ENCODE peak calls at places on chromosome 1, in four cellular contexts. X is pancreas, Y is DND-41, O is uterus. G is an unnamed sample. For H3K36me3, the result is how much of the 10 kb centered on the place peaks cover.

GRCh38 chr1:217393901-217394300 is 237.0 kb downstream of the GPATCH2 start:
- DNase-seq in X (no peak), Y (no peak), O (no peak), G (no peak)

GRCh38 chr1:84505167-84506001 is 802 bp upstream of the SPATA1 start:
- DNase-seq in X (peak), Y (no peak), O (no peak), G (no peak)

GRCh38 chr1:156663178-156663577 is 14.0 kb downstream of the NES start:
- DNase-seq in X (no peak), Y (peak), O (peak), G (no peak)

GRCh38 chr1:185419718-185420117 is 102.7 kb upstream of the IVNS1ABP start:
- DNase-seq in X (no peak), Y (no peak), O (no peak), G (no peak)

GRCh38 chr1:241357366-241358305 is 631 bp upstream of the RGS7 start:
- DNase-seq in X (no peak), Y (no peak), O (no peak), G (no peak)

GRCh38 chr1:205186191-205186590 is 25.3 kb downstream of the DSTYK start:
- DNase-seq in X (no peak), Y (no peak), O (no peak), G (no peak)

GRCh38 chr1:168216171-168216570 is 9.6 kb upstream of the SFT2D2 start:
- DNase-seq in X (no peak), Y (no peak), O (no peak), G (no peak)

GRCh38 chr1:150320667-150320978 is 710 bp upstream of the PRPF3 start:
- DNase-seq in X (no peak), Y (no peak), O (no peak), G (no peak)

GRCh38 chr1:77889240-77889637 is 815 bp downstream of the NEXN start:
- DNase-seq in X (no peak), Y (no peak), O (no peak), G (no peak)

GRCh38 chr1:221576268-221576667 is 165.6 kb downstream of the DUSP10 start:
- DNase-seq in X (no peak), Y (no peak), O (no peak), G (no peak)

GRCh38 chr1:180816132-180816531 is 96.6 kb upstream of the KIAA1614 start:
- DNase-seq in X (no peak), Y (no peak), O (no peak), G (no peak)

GRCh38 chr1:182059936-182060335 is 1.6 kb downstream of the ZNF648 start:
- DNase-seq in X (no peak), Y (no peak), O (no peak), G (no peak)

GRCh38 chr1:56578963-56579875 is at the start of gene PLPP3:
- DNase-seq in X (peak), Y (peak), O (peak), G (no peak)

GRCh38 chr1:168794057-168794456 is 65.1 kb upstream of the DPT start:
- DNase-seq in X (no peak), Y (no peak), O (no peak), G (no peak)

GRCh38 chr1:53327183-53327941 is 508 bp downstream of the LRP8 start:
- DNase-seq in X (peak), Y (peak), O (no peak), G (peak)
- H3K27ac ChIP-seq in X (no peak), Y (peak), O (peak), G (peak)

GRCh38 chr1:90413519-90413918 is 303.6 kb downstream of the BARHL2 start:
- DNase-seq in X (no peak), Y (no peak), O (no peak), G (no peak)
- H3K36me3 ChIP-seq in X (under half), Y (under half), O (under half), G (under half)

GRCh38 chr1:155086182-155086741 is 7.6 kb downstream of the EFNA3 start:
- DNase-seq in X (peak), Y (peak), O (peak), G (peak)

GRCh38 chr1:155086856-155087535 is 8.4 kb downstream of the EFNA3 start:
- DNase-seq in X (no peak), Y (no peak), O (no peak), G (no peak)

GRCh38 chr1:155084722-155085503 is 6.3 kb downstream of the EFNA3 start:
- DNase-seq in X (peak), Y (peak), O (peak), G (peak)

GRCh38 chr1:155083865-155084721 is 5.5 kb downstream of the EFNA3 start:
- DNase-seq in X (peak), Y (peak), O (peak), G (no peak)

GRCh38 chr1:155085504-155086181 is 7.0 kb downstream of the EFNA3 start:
- DNase-seq in X (peak), Y (peak), O (peak), G (peak)
- H3K27ac ChIP-seq in X (peak), Y (peak), O (peak), G (peak)

GRCh38 chr1:236325567-236325966 is 43.8 kb upstream of the ERO1B start:
- DNase-seq in X (no peak), Y (no peak), O (no peak), G (no peak)

GRCh38 chr1:236322566-236323409 is 41.0 kb upstream of the ERO1B start:
- DNase-seq in X (no peak), Y (no peak), O (no peak), G (no peak)

GRCh38 chr1:236326432-236326831 is 44.7 kb upstream of the ERO1B start:
- DNase-seq in X (no peak), Y (no peak), O (no peak), G (no peak)

GRCh38 chr1:236321101-236321500 is 39.3 kb upstream of the ERO1B start:
- DNase-seq in X (no peak), Y (no peak), O (no peak), G (no peak)

DNA sequence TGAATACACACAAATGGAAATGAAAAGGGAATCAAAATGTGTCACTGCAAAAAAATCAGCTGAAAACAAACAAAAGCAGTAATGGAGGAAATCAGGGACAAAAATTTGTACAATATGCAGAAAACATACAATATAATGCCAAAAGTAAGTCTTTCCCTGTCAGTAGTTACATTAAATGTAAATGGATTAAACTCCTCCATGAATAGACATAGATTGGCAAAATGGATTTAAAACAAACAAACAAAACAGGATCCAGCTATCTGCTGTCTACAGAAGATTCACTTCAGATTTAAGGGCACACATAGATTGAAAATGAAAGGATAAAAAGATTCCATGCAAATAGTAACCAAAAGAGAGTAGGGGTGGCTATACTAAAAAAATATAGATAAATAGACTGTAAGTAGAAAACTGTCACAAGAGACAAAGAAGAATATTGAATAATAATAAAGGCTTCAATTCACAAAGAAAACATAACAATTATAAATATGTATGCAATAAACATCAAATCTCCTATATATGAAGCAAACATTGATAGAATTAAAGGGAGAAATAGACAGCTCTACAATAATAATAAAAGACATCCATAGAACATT is 42.2 kb upstream of the ERO1B start:
- DNase-seq in X (no peak), Y (no peak), O (no peak), G (no peak)
- H3K36me3 ChIP-seq in X (under half), Y (under half), O (under half), G (under half)

GRCh38 chr1:155082941-155083541 is 4.4 kb downstream of the EFNA3 start:
- DNase-seq in X (peak), Y (no peak), O (no peak), G (no peak)
- H3K27ac ChIP-seq in X (no peak), Y (no peak), O (no peak), G (no peak)

GRCh38 chr1:28540651-28541050 is 12.2 kb upstream of the TRNAU1AP start:
- DNase-seq in X (peak), Y (no peak), O (no peak), G (no peak)

GRCh38 chr1:28537457-28538199 is 15.3 kb upstream of the TRNAU1AP start:
- DNase-seq in X (no peak), Y (no peak), O (no peak), G (no peak)

GRCh38 chr1:28535180-28535579 is 17.7 kb upstream of the TRNAU1AP start:
- DNase-seq in X (no peak), Y (no peak), O (no peak), G (no peak)

GRCh38 chr1:28538286-28538685 is 14.6 kb upstream of the TRNAU1AP start:
- DNase-seq in X (no peak), Y (no peak), O (no peak), G (no peak)
- H3K36me3 ChIP-seq in X (under half), Y (under half), O (under half), G (under half)

DNA sequence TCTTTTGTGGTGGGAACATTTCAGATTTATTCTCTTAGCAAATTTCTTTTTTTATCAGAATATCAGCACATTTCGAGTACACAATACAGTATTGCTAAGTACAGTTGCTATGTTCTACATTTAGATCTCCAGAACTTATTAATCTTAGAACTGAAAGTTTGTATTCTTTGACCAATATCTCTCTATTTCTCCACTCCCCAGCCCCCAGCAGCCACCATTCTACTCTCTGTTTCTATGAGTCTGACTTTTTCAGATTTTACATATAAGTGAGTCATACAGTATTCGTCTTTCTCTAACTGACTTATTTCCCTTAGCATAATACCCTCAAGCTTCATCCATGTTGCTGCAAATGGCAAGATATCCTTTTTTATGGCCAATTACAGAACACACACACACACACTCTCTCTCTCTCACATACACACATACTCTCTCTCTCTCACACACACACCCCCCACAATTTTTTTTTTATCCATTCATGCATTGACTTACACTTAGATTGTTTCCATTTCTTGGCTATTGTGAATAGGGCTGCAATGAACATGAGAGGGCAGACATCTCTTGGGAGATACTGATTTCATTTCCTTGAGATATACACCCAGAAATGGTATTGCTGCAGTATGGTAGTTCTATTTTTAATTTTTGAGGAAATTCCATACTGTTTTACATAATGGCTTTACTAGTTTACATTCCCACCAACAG is 15.7 kb downstream of the RPTN start:
- DNase-seq in X (no peak), Y (no peak), O (no peak), G (no peak)
- H3K27ac ChIP-seq in X (no peak), Y (no peak), O (no peak), G (no peak)

DNA sequence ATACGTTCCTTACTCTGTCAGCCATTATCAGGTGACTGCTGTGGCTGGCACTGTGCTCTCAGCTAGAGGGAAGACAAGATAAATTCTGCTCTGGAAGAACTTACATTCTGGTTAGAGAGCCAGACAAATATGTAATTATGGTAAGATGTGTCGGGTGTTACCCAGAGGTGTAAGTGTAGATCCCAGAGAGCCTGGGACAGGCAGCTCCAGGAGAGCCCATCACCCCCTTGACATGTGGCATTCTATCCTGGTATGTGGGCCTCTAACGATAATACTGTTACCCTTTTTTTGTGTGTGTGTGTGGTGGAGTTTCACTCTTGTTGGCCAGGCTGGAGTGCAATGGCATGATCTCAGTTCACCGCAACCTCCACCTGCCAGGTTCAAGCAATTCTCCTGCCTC is 19.0 kb downstream of the TRNAU1AP start:
- DNase-seq in X (no peak), Y (no peak), O (no peak), G (no peak)
- H3K36me3 ChIP-seq in X (under half), Y (half or more), O (under half), G (under half)

DNA sequence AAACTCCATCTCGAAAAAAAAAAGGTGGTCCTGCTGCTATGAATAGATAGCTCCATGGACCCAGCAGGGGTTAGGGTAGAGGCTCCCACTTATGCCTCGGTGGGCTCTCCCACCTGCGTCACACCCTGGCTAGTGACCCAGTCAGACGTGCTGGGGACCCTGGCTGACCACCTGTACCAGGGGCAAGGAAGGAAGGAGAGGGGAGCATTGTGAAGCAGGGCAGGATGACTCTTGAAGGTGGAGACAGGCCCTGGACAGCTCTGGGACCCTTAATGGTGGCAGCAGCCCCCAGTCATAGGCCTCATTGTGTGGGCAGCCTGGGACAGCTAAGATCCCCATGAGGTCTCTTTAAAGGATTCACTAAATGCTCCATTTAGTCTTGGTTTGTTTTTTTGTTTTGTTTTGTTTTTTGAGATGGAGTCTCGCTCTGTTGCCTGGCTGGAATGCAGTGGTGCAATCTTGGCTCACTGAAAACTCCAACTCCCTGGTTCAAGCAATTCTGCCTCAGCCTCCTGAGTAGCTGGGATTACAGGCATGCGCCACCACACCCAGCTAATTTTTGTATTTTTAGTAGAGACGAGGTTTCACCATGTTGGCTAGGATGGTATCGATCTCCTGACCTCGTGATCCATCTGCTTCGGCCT is 10.4 kb upstream of the SNAPIN start:
- DNase-seq in X (peak), Y (no peak), O (no peak), G (no peak)
- H3K27ac ChIP-seq in X (peak), Y (no peak), O (no peak), G (no peak)

GRCh38 chr1:230273141-230273710 is 152.9 kb downstream of the PGBD5 start:
- DNase-seq in X (no peak), Y (no peak), O (peak), G (no peak)
- H3K36me3 ChIP-seq in X (under half), Y (half or more), O (under half), G (under half)